ENCODE peak calls at places on chromosomes 3 and 15, in four cellular contexts. L, P, B and Y are unnamed samples.

GRCh38 chr15:41881550-41881924 is 12.3 kb downstream of the SPTBN5 start:
- DNase-seq in P (no peak), B (no peak), L (no peak), Y (no peak)

GRCh38 chr3:143314291-143315093 is 194.9 kb downstream of the CHST2 start:
- DNase-seq in L (no peak), P (no peak), B (no peak), Y (no peak)

GRCh38 chr3:56826831-56827722 is 25.3 kb upstream of the ARHGEF3 start:
- DNase-seq in B (no peak), P (no peak), L (no peak), Y (no peak)

GRCh38 chr3:78912687-78913086 is 855.1 kb downstream of the ROBO1 start:
- DNase-seq in L (no peak), P (no peak), B (no peak), Y (no peak)

GRCh38 chr3:9468460-9468859 is 71.0 kb downstream of the SETD5 start:
- DNase-seq in B (no peak), L (no peak), P (no peak), Y (no peak)

GRCh38 chr3:197518794-197519451 is 36.8 kb downstream of the BDH1 start:
- DNase-seq in B (no peak), L (no peak), P (no peak), Y (no peak)

GRCh38 chr3:172177803-172178316 is 138.5 kb downstream of the FNDC3B start:
- DNase-seq in B (no peak), P (no peak), L (no peak), Y (no peak)

GRCh38 chr3:152909180-152909883 is 74.4 kb downstream of the P2RY1 start:
- DNase-seq in L (no peak), P (no peak), B (no peak), Y (peak)